ENCODE peak calls at places on chromosomes 3 and 15, in four cellular contexts. J is IMR-90, Z is H9, B is H1. Q is an unnamed sample.

GRCh38 chr3:12705981-12706380 is 42.1 kb upstream of the RAF1 start:
- DNase-seq in J (peak; percentile 58), Z (no peak), B (no peak), Q (no peak)

GRCh38 chr3:185332026-185332735 is 30.8 kb upstream of the MAP3K13 start:
- DNase-seq in J (peak; percentile 82), Z (no peak), B (no peak), Q (peak; percentile 57)

GRCh38 chr3:124802054-124802698 is 71.9 kb downstream of the UMPS start:
- DNase-seq in J (no peak), Z (no peak), B (no peak), Q (no peak)

GRCh38 chr15:91243806-91244205 is 143.7 kb downstream of the SV2B start:
- DNase-seq in J (no peak), Z (no peak), B (no peak), Q (no peak)

GRCh38 chr3:179463299-179463698 is 12.0 kb upstream of the GNB4 start:
- DNase-seq in J (no peak), Z (no peak), B (no peak), Q (no peak)

GRCh38 chr15:78131295-78132021 is at the start of gene CIB2:
- DNase-seq in J (peak; percentile 41), Z (peak; percentile 86), B (no peak), Q (peak; percentile 85)

GRCh38 chr3:126352476-126353454 is 4.4 kb downstream of the KLF15 start:
- DNase-seq in J (peak; percentile 40), Z (no peak), B (no peak), Q (no peak)

GRCh38 chr3:33989229-33989628 is 190.8 kb downstream of the PDCD6IP start:
- DNase-seq in J (no peak), Z (peak; percentile 38), B (no peak), Q (no peak)

GRCh38 chr15:70242962-70243685 is 145.4 kb upstream of the TLE3 start:
- DNase-seq in J (no peak), Z (no peak), B (no peak), Q (peak; percentile 47)

GRCh38 chr3:58217209-58217811 is 6.5 kb upstream of the DNASE1L3 start:
- DNase-seq in J (peak; percentile 51), Z (peak; percentile 89), B (no peak), Q (peak; percentile 95)

GRCh38 chr3:62562017-62562416 is 188.7 kb upstream of the FEZF2 start:
- DNase-seq in J (peak; percentile 69), Z (no peak), B (no peak), Q (no peak)

GRCh38 chr3:155603302-155603701 is 141.6 kb downstream of the PLCH1 start:
- DNase-seq in J (no peak), Z (no peak), B (no peak), Q (no peak)

GRCh38 chr15:77075528-77075927 is 4.6 kb upstream of the TSPAN3 start:
- DNase-seq in J (no peak), Z (no peak), B (no peak), Q (no peak)

GRCh38 chr3:48187579-48188265 is 495 bp downstream of the CDC25A start:
- DNase-seq in J (no peak), Z (peak; percentile 37), B (no peak), Q (peak; percentile 59)

GRCh38 chr15:73010154-73011152 is 41.8 kb upstream of the NEO1 start:
- DNase-seq in J (peak; percentile 22), Z (no peak), B (no peak), Q (no peak)

GRCh38 chr3:124372784-124373183 is 357.5 kb upstream of the UMPS start:
- DNase-seq in J (no peak), Z (peak; percentile 65), B (peak; percentile 19), Q (peak; percentile 81)

GRCh38 chr15:48422401-48422800 is 91.2 kb downstream of the DUT start:
- DNase-seq in J (no peak), Z (no peak), B (no peak), Q (no peak)

GRCh38 chr15:38687340-38687739 is 122.7 kb upstream of the RASGRP1 start:
- DNase-seq in J (peak; percentile 44), Z (no peak), B (no peak), Q (no peak)

GRCh38 chr3:12444582-12445468 is 39.5 kb upstream of the TSEN2 start:
- DNase-seq in J (no peak), Z (peak; percentile 43), B (no peak), Q (peak; percentile 74)

GRCh38 chr3:114179575-114179974 is 723 bp upstream of the DRD3 start:
- DNase-seq in J (peak; percentile 32), Z (peak; percentile 52), B (no peak), Q (peak; percentile 72)

GRCh38 chr15:36332301-36332700 is 247.1 kb upstream of the CDIN1 start:
- DNase-seq in J (peak; percentile 57), Z (no peak), B (no peak), Q (peak; percentile 55)

GRCh38 chr3:135325096-135325495 is 530.0 kb downstream of the EPHB1 start:
- DNase-seq in J (no peak), Z (no peak), B (no peak), Q (no peak)

GRCh38 chr3:177051419-177051818 is 145.9 kb downstream of the TBL1XR1 start:
- DNase-seq in J (no peak), Z (no peak), B (no peak), Q (peak; percentile 34)

GRCh38 chr15:31254431-31255175 is 72.0 kb upstream of the KLF13 start:
- DNase-seq in J (peak; percentile 37), Z (no peak), B (no peak), Q (no peak)

GRCh38 chr15:25844981-25845680 is 18.0 kb downstream of the ATP10A start:
- DNase-seq in J (no peak), Z (no peak), B (no peak), Q (no peak)

GRCh38 chr15:27873039-27873438 is 226.1 kb downstream of the OCA2 start:
- DNase-seq in J (no peak), Z (no peak), B (no peak), Q (no peak)

GRCh38 chr3:53837331-53837730 is 8.9 kb downstream of the CHDH start:
- DNase-seq in J (no peak), Z (no peak), B (no peak), Q (no peak)

GRCh38 chr3:160400048-160400630 is 689 bp downstream of the SMC4 start:
- DNase-seq in J (peak; percentile 49), Z (peak; percentile 33), B (no peak), Q (no peak)

DNA sequence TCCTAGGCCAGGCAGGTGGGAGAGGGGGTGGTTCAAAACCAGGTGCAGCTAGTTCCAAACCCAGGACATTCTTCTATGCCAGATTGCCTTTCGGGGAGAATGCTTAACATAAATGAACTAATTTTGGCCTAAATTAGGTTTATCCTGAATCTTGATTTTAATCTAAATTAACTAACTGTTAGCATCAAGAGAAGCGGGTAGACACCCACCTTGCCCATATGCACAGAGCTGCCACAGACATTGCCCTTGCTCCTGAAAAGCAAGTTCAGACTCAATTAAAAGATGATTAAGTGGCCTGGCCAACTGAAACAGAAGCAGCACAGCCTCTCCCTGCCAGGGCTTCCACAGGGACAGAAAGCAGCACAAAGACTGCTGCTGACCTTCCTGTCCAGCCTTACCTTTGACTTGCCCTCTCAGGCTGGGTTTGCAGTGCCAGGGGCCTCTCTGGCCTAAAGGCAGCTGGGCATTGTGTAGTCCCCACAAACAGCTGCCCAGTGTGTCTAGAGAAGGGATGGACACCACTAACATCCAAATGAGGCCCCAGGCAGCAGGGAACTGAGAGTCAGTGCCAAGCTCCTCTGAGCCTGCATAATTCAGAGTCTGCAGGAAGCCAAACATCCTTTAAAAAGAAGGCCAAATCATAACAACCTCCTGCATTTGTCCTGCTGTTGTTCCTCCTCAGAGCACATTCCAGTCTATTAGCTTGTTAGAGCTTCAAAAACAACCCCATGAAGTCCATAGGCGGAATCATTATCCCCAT is 15.4 kb upstream of the OXTR start:
- DNase-seq in J (no peak), Z (no peak), B (no peak), Q (no peak)
- H3K56ac ChIP-seq in J (no peak overlapping the region), Z (no peak overlapping the region), B (no peak overlapping the region), Q (no peak overlapping the region)

GRCh38 chr3:55471522-55472280 is 15.4 kb downstream of the WNT5A start:
- DNase-seq in J (no peak), Z (no peak), B (no peak), Q (no peak)
- H3K27ac ChIP-seq in J (peak overlapping the region; percentile 32), Z (no peak overlapping the region), B (no peak overlapping the region), Q (no peak overlapping the region)

GRCh38 chr3:128784843-128785242 is 58.9 kb downstream of the RAB7A start:
- DNase-seq in J (no peak), Z (no peak), B (no peak), Q (no peak)
- H3K56ac ChIP-seq in J (no peak overlapping the region), Z (no peak overlapping the region), B (no peak overlapping the region), Q (no peak overlapping the region)

GRCh38 chr3:133833267-133833666 is 27.7 kb downstream of the SRPRB start:
- DNase-seq in J (no peak), Z (no peak), B (no peak), Q (no peak)
- H3K27ac ChIP-seq in J (no peak overlapping the region), Z (no peak overlapping the region), B (no peak overlapping the region), Q (no peak overlapping the region)

GRCh38 chr3:29493109-29493508 is 212.2 kb downstream of the RBMS3 start:
- DNase-seq in J (peak; percentile 20), Z (no peak), B (no peak), Q (no peak)

GRCh38 chr3:29486087-29486486 is 205.2 kb downstream of the RBMS3 start:
- DNase-seq in J (peak; percentile 77), Z (no peak), B (no peak), Q (peak; percentile 19)

GRCh38 chr3:29486917-29487316 is 206.0 kb downstream of the RBMS3 start:
- DNase-seq in J (no peak), Z (no peak), B (no peak), Q (no peak)

GRCh38 chr3:29484633-29485032 is 203.8 kb downstream of the RBMS3 start:
- DNase-seq in J (no peak), Z (no peak), B (no peak), Q (no peak)

GRCh38 chr3:29488922-29489321 is 208.1 kb downstream of the RBMS3 start:
- DNase-seq in J (peak; percentile 50), Z (no peak), B (no peak), Q (no peak)
- H3K56ac ChIP-seq in J (no peak overlapping the region), Z (no peak overlapping the region), B (no peak overlapping the region), Q (no peak overlapping the region)